ENCODE peak calls at places on chromosomes 7 and 10, in ten cellular contexts. One of them, this sample, is unnamed.

GRCh38 chr10:71517310-71518159 is 120.8 kb downstream of the CDH23 start:
- DNase-seq in amniotic epithelial cell: no peak
- DNase-seq in naive thymus-derived CD8-positive, alpha-beta T cell: no peak
- DNase-seq in GM04504: no peak
- DNase-seq in anterior cingulate cortex: peak
- DNase-seq in psoas muscle: no peak
- DNase-seq in WERI-Rb-1: no peak
- DNase-seq in thoracic aorta: no peak
- DNase-seq in NCI-H2081 treated with DMSO at 0.1 percent for 48 hours: no peak
- DNase-seq in AG10803: no peak
- DNase-seq in this sample: no peak

GRCh38 chr7:63023182-63023787 is 975.4 kb upstream of the ZNF722 start:
- DNase-seq in amniotic epithelial cell: no peak
- DNase-seq in naive thymus-derived CD8-positive, alpha-beta T cell: no peak
- DNase-seq in GM04504: no peak
- DNase-seq in anterior cingulate cortex: no peak
- DNase-seq in psoas muscle: no peak
- DNase-seq in WERI-Rb-1: no peak
- DNase-seq in thoracic aorta: no peak
- DNase-seq in NCI-H2081 treated with DMSO at 0.1 percent for 48 hours: no peak
- DNase-seq in AG10803: no peak
- DNase-seq in this sample: no peak

GRCh38 chr10:29535012-29535777 is 99.6 kb downstream of the SVIL start:
- DNase-seq in amniotic epithelial cell: peak
- DNase-seq in naive thymus-derived CD8-positive, alpha-beta T cell: no peak
- DNase-seq in GM04504: peak
- DNase-seq in anterior cingulate cortex: peak
- DNase-seq in psoas muscle: peak
- DNase-seq in WERI-Rb-1: peak
- DNase-seq in thoracic aorta: no peak
- DNase-seq in NCI-H2081 treated with DMSO at 0.1 percent for 48 hours: no peak
- DNase-seq in AG10803: peak
- DNase-seq in this sample: no peak

GRCh38 chr7:29401827-29402226 is 161.8 kb upstream of the PRR15 start:
- DNase-seq in amniotic epithelial cell: no peak
- DNase-seq in naive thymus-derived CD8-positive, alpha-beta T cell: no peak
- DNase-seq in GM04504: no peak
- DNase-seq in anterior cingulate cortex: no peak
- DNase-seq in psoas muscle: no peak
- DNase-seq in WERI-Rb-1: peak
- DNase-seq in thoracic aorta: no peak
- DNase-seq in NCI-H2081 treated with DMSO at 0.1 percent for 48 hours: no peak
- DNase-seq in AG10803: no peak
- DNase-seq in this sample: no peak

GRCh38 chr10:97399843-97400545 is 1.1 kb downstream of the RRP12 start:
- DNase-seq in amniotic epithelial cell: peak
- DNase-seq in naive thymus-derived CD8-positive, alpha-beta T cell: no peak
- DNase-seq in GM04504: peak
- DNase-seq in anterior cingulate cortex: no peak
- DNase-seq in psoas muscle: peak
- DNase-seq in WERI-Rb-1: no peak
- DNase-seq in thoracic aorta: no peak
- DNase-seq in NCI-H2081 treated with DMSO at 0.1 percent for 48 hours: no peak
- DNase-seq in AG10803: peak
- DNase-seq in this sample: peak

GRCh38 chr10:89351402-89352038 is 23.7 kb downstream of the IFIT3 start:
- DNase-seq in amniotic epithelial cell: peak
- DNase-seq in naive thymus-derived CD8-positive, alpha-beta T cell: no peak
- DNase-seq in GM04504: no peak
- DNase-seq in anterior cingulate cortex: no peak
- DNase-seq in psoas muscle: no peak
- DNase-seq in WERI-Rb-1: no peak
- DNase-seq in thoracic aorta: no peak
- DNase-seq in NCI-H2081 treated with DMSO at 0.1 percent for 48 hours: no peak
- DNase-seq in AG10803: no peak
- DNase-seq in this sample: no peak

GRCh38 chr10:17984056-17984455 is 32.3 kb downstream of the SLC39A12 start:
- DNase-seq in amniotic epithelial cell: peak
- DNase-seq in naive thymus-derived CD8-positive, alpha-beta T cell: no peak
- DNase-seq in GM04504: no peak
- DNase-seq in anterior cingulate cortex: no peak
- DNase-seq in psoas muscle: no peak
- DNase-seq in WERI-Rb-1: no peak
- DNase-seq in thoracic aorta: no peak
- DNase-seq in NCI-H2081 treated with DMSO at 0.1 percent for 48 hours: no peak
- DNase-seq in AG10803: peak
- DNase-seq in this sample: no peak

GRCh38 chr10:49366460-49366859 is 29.4 kb downstream of the DRGX start:
- DNase-seq in amniotic epithelial cell: no peak
- DNase-seq in naive thymus-derived CD8-positive, alpha-beta T cell: no peak
- DNase-seq in GM04504: no peak
- DNase-seq in anterior cingulate cortex: no peak
- DNase-seq in psoas muscle: no peak
- DNase-seq in WERI-Rb-1: no peak
- DNase-seq in thoracic aorta: no peak
- DNase-seq in NCI-H2081 treated with DMSO at 0.1 percent for 48 hours: no peak
- DNase-seq in AG10803: no peak
- DNase-seq in this sample: no peak

GRCh38 chr7:5692112-5692844 is 89.2 kb downstream of the RNF216 start:
- DNase-seq in amniotic epithelial cell: peak
- DNase-seq in naive thymus-derived CD8-positive, alpha-beta T cell: peak
- DNase-seq in GM04504: peak
- DNase-seq in anterior cingulate cortex: peak
- DNase-seq in psoas muscle: peak
- DNase-seq in WERI-Rb-1: no peak
- DNase-seq in thoracic aorta: peak
- DNase-seq in NCI-H2081 treated with DMSO at 0.1 percent for 48 hours: no peak
- DNase-seq in AG10803: peak
- DNase-seq in this sample: no peak

GRCh38 chr7:29319719-29320521 is 125.3 kb downstream of the CHN2 start:
- DNase-seq in amniotic epithelial cell: no peak
- DNase-seq in naive thymus-derived CD8-positive, alpha-beta T cell: no peak
- DNase-seq in GM04504: no peak
- DNase-seq in anterior cingulate cortex: peak
- DNase-seq in psoas muscle: no peak
- DNase-seq in WERI-Rb-1: no peak
- DNase-seq in thoracic aorta: no peak
- DNase-seq in NCI-H2081 treated with DMSO at 0.1 percent for 48 hours: no peak
- DNase-seq in AG10803: peak
- DNase-seq in this sample: no peak

This sample was measured in erythroblast.